ENCODE peak calls at places on chromosomes 4 and X, in four cellular contexts. T is stimulated activated naive B cell treated with anti-CD40 and anti-IgM and Interleukin-4, amounts not matched to agents 10 μg/mL and 1 μg/mL and 100 μg/mL, for 72 hours; H is OCI-M1; X is T-helper 2 cell. U is an unnamed sample.
A peak's percentile ranks its signal among the peaks of the same experiment; 100 is the strongest.

GRCh38 chr4:139299536-139299935 is 1.8 kb upstream of the NAA15 start:
- DNase-seq in T (no peak), H (peak; percentile 60), X (no peak), U (no peak)

GRCh38 chr4:25608644-25609043 is 47.0 kb upstream of the SLC34A2 start:
- DNase-seq in T (no peak), H (no peak), X (no peak), U (no peak)

GRCh38 chr4:30948653-30949052 is 228.5 kb downstream of the PCDH7 start:
- DNase-seq in T (no peak), H (no peak), X (no peak), U (no peak)

GRCh38 chrX:105038672-105039328 is 181.7 kb downstream of the TEX13A start:
- DNase-seq in T (no peak), H (no peak), X (no peak), U (no peak)

GRCh38 chr4:76087007-76087769 is 12.7 kb downstream of the ART3 start:
- DNase-seq in T (no peak), H (peak; percentile 90), X (no peak), U (peak; percentile 8)

GRCh38 chr4:2962099-2962455 is 1.1 kb downstream of the NOP14 start:
- DNase-seq in T (no peak), H (peak; percentile 77), X (peak; percentile 62), U (no peak)

GRCh38 chrX:97050413-97050812 is 166.7 kb downstream of the RPA4 start:
- DNase-seq in T (no peak), H (no peak), X (no peak), U (no peak)

GRCh38 chrX:48648299-48648698 is 35.3 kb upstream of the WAS start:
- DNase-seq in T (no peak), H (peak; percentile 73), X (no peak), U (no peak)

GRCh38 chr4:11232004-11232403 is 196.7 kb downstream of the HS3ST1 start:
- DNase-seq in T (no peak), H (no peak), X (no peak), U (no peak)

GRCh38 chr4:60737858-60738257 is 462.3 kb upstream of the ADGRL3 start:
- DNase-seq in T (no peak), H (no peak), X (no peak), U (no peak)

GRCh38 chr4:39046243-39046642 is 14.0 kb upstream of the TMEM156 start:
- DNase-seq in T (no peak), H (peak; percentile 47), X (no peak), U (no peak)

GRCh38 chr4:54227261-54228063 is 1.6 kb upstream of the PDGFRA start:
- DNase-seq in T (no peak), H (no peak), X (no peak), U (peak; percentile 39)

GRCh38 chrX:130566028-130566683 is 164.4 kb downstream of the RBMX2 start:
- DNase-seq in T (no peak), H (no peak), X (no peak), U (no peak)

GRCh38 chrX:126836195-126836594 is 16.7 kb downstream of the PRR32 start:
- DNase-seq in T (no peak), H (no peak), X (no peak), U (no peak)

GRCh38 chrX:53073115-53073581 is 9.0 kb upstream of the TSPYL2 start:
- DNase-seq in T (no peak), H (no peak), X (no peak), U (no peak)

GRCh38 chr4:38302910-38303309 is 342.7 kb downstream of the PTTG2 start:
- DNase-seq in T (no peak), H (peak; percentile 19), X (no peak), U (no peak)

GRCh38 chr4:156999175-156999517 is 27.5 kb upstream of the PDGFC start:
- DNase-seq in T (no peak), H (peak; percentile 94), X (no peak), U (peak; percentile 87)

GRCh38 chr4:105181259-105181658 is 34.6 kb downstream of the TET2 start:
- DNase-seq in T (no peak), H (peak; percentile 26), X (no peak), U (no peak)

GRCh38 chr4:52932586-52933482 is 70.7 kb downstream of the RASL11B start:
- DNase-seq in T (no peak), H (no peak), X (no peak), U (no peak)

GRCh38 chr4:113772319-113772718 is 10.8 kb upstream of the CAMK2D start:
- DNase-seq in T (no peak), H (no peak), X (no peak), U (no peak)